ENCODE peak calls at places on chromosomes 6 and 20, in four cellular contexts. K is PC-3, I is H9, U is fibroblast of lung. W is an unnamed sample.
A peak's percentile ranks its signal among the peaks of the same experiment; 100 is the strongest.

GRCh38 chr6:52394251-52394666 is 25.9 kb upstream of the EFHC1 start:
- DNase-seq in K (no peak), I (no peak), U (no peak), W (no peak)

GRCh38 chr6:157579467-157580031 is 198.6 kb downstream of the ZDHHC14 start:
- DNase-seq in K (peak; percentile 52), I (no peak), U (no peak), W (no peak)

GRCh38 chr20:10902174-10902573 is 228.4 kb upstream of the JAG1 start:
- DNase-seq in K (no peak), I (no peak), U (no peak), W (no peak)

GRCh38 chr6:21947751-21948386 is 349.0 kb downstream of the PRL start:
- DNase-seq in K (peak; percentile 68), I (no peak), U (no peak), W (peak; percentile 49)

GRCh38 chr6:113959235-113959634 is 11.7 kb downstream of the HDAC2 start:
- DNase-seq in K (no peak), I (no peak), U (no peak), W (no peak)

GRCh38 chr6:4582506-4582905 is 193.7 kb upstream of the CDYL start:
- DNase-seq in K (no peak), I (no peak), U (peak; percentile 88), W (no peak)

GRCh38 chr6:117449549-117450439 is 24.1 kb upstream of the ROS1 start:
- DNase-seq in K (peak; percentile 77), I (peak; percentile 46), U (peak; percentile 88), W (peak; percentile 67)

GRCh38 chr6:33896391-33897192 is 92.8 kb upstream of the MLN start:
- DNase-seq in K (peak; percentile 4), I (no peak), U (peak; percentile 3), W (no peak)

GRCh38 chr6:13519839-13520238 is 32.4 kb upstream of the GFOD1 start:
- DNase-seq in K (no peak), I (no peak), U (no peak), W (no peak)

GRCh38 chr6:73585566-73586415 is 65.0 kb upstream of the EEF1A1 start:
- DNase-seq in K (peak; percentile 72), I (peak; percentile 48), U (peak; percentile 83), W (peak; percentile 65)

GRCh38 chr6:5443491-5443890 is 182.2 kb downstream of the FARS2 start:
- DNase-seq in K (no peak), I (no peak), U (no peak), W (no peak)

GRCh38 chr6:13776602-13777001 is 37.8 kb downstream of the MCUR1 start:
- DNase-seq in K (no peak), I (no peak), U (no peak), W (no peak)

GRCh38 chr6:44416103-44416502 is 28.6 kb downstream of the CDC5L start:
- DNase-seq in K (peak; percentile 52), I (no peak), U (peak; percentile 43), W (no peak)

GRCh38 chr20:33443006-33443511 is 504 bp downstream of the SNTA1 start:
- DNase-seq in K (no peak), I (no peak), U (no peak), W (no peak)

GRCh38 chr6:63802606-63803206 is 167.1 kb downstream of the PHF3 start:
- DNase-seq in K (peak; percentile 51), I (no peak), U (peak; percentile 65), W (no peak)

GRCh38 chr6:1607236-1607556 is 2.5 kb upstream of the FOXC1 start:
- DNase-seq in K (no peak), I (no peak), U (peak; percentile 28), W (no peak)

GRCh38 chr20:845226-845868 is 11.8 kb downstream of the FAM110A start:
- DNase-seq in K (no peak), I (no peak), U (no peak), W (no peak)

GRCh38 chr20:19265646-19266374 is 53.4 kb downstream of the SLC24A3 start:
- DNase-seq in K (no peak), I (peak; percentile 87), U (no peak), W (peak; percentile 63)

GRCh38 chr6:31702421-31702818 is 704 bp downstream of the ABHD16A start:
- DNase-seq in K (peak; percentile 8), I (no peak), U (no peak), W (no peak)

GRCh38 chr20:46583411-46584214 is 33.2 kb upstream of the OCSTAMP start:
- DNase-seq in K (no peak), I (peak; percentile 86), U (no peak), W (no peak)

GRCh38 chr20:43839793-43840199 is 74.9 kb upstream of the TOX2 start:
- DNase-seq in K (peak; percentile 51), I (no peak), U (no peak), W (no peak)

GRCh38 chr6:168196385-168196860 is 117.4 kb upstream of the FRMD1 start:
- DNase-seq in K (peak; percentile 38), I (peak; percentile 18), U (no peak), W (no peak)

GRCh38 chr6:12483712-12484111 is 193.6 kb downstream of the EDN1 start:
- DNase-seq in K (peak; percentile 98), I (no peak), U (peak; percentile 49), W (no peak)

GRCh38 chr6:149934249-149935156 is 7.3 kb upstream of the ULBP2 start:
- DNase-seq in K (peak; percentile 83), I (no peak), U (peak; percentile 82), W (peak; percentile 49)

GRCh38 chr6:132380358-132380757 is 20.9 kb downstream of the MOXD1 start:
- DNase-seq in K (no peak), I (no peak), U (no peak), W (no peak)

GRCh38 chr6:140433072-140433471 is 1058.6 kb upstream of the CITED2 start:
- DNase-seq in K (no peak), I (no peak), U (no peak), W (no peak)

GRCh38 chr6:52368002-52368401 is 6.1 kb downstream of the PAQR8 start:
- DNase-seq in K (no peak), I (no peak), U (no peak), W (no peak)

GRCh38 chr6:28673800-28674671 is 148.4 kb downstream of the GPX5 start:
- DNase-seq in K (peak; percentile 92), I (peak; percentile 74), U (peak; percentile 78), W (no peak)

GRCh38 chr6:88823998-88824397 is 139.4 kb downstream of the RNGTT start:
- DNase-seq in K (peak; percentile 76), I (no peak), U (peak; percentile 32), W (no peak)

GRCh38 chr6:163416380-163416629 is 1.8 kb downstream of the QKI start:
- DNase-seq in K (no peak), I (no peak), U (no peak), W (no peak)
- H3K4me1 ChIP-seq in K (peaks cover 37% of the 10 kb centered on the region), I (peaks cover 2% of the 10 kb centered on the region), U (peaks cover 3% of the 10 kb centered on the region), W (peaks cover 31% of the 10 kb centered on the region)

GRCh38 chr6:127902933-127903332 is 2.1 kb upstream of the THEMIS start:
- DNase-seq in K (no peak), I (no peak), U (no peak), W (no peak)
- H3K9me3 ChIP-seq in K (no peaks in the 10 kb centered on the region), I (no peaks in the 10 kb centered on the region), U (no peaks in the 10 kb centered on the region), W (no peaks in the 10 kb centered on the region)

DNA sequence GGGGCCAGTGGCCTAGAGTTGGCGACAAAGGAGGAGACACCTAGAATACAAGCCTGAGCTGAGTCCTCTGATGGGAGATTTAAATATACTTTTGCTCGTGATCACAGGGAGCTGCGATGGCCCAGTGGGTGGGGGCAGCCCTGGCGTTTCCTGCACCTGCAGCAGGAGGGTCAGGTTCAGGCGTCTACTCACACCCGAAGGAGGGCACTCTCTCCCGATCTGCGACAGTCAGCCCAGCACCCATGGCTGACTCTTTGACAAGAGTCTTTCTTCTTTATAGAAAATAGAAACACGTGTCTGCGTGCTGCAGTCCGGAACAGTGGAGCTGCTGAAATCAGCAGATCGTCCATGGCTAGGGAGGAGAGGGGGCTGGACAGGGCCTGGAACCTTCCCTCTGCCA is 338.2 kb downstream of the CDH4 start:
- DNase-seq in K (no peak), I (no peak), U (no peak), W (no peak)
- H3K27me3 ChIP-seq in K (peaks cover 16% of the 10 kb centered on the region), I (no peaks in the 10 kb centered on the region), U (no peaks in the 10 kb centered on the region), W (no peaks in the 10 kb centered on the region)

GRCh38 chr6:112320561-112321300 is 26.4 kb upstream of the RFPL4B start:
- DNase-seq in K (no peak), I (no peak), U (no peak), W (no peak)
- H3K4me1 ChIP-seq in K (no peaks in the 10 kb centered on the region), I (no peaks in the 10 kb centered on the region), U (peaks cover 9% of the 10 kb centered on the region), W (no peaks in the 10 kb centered on the region)

GRCh38 chr20:56200456-56200855 is 48.1 kb upstream of the MC3R start:
- DNase-seq in K (peak; percentile 6), I (no peak), U (no peak), W (peak; percentile 30)
- H3K9me3 ChIP-seq in K (peaks cover 20% of the 10 kb centered on the region), I (peaks cover 76% of the 10 kb centered on the region), U (no peaks in the 10 kb centered on the region), W (peaks cover 19% of the 10 kb centered on the region)

GRCh38 chr6:37628611-37629320 is 68.9 kb downstream of the MDGA1 start:
- DNase-seq in K (peak; percentile 15), I (no peak), U (peak; percentile 37), W (no peak)
- H3K27me3 ChIP-seq in K (no peaks in the 10 kb centered on the region), I (no peaks in the 10 kb centered on the region), U (no peaks in the 10 kb centered on the region), W (no peaks in the 10 kb centered on the region)

DNA sequence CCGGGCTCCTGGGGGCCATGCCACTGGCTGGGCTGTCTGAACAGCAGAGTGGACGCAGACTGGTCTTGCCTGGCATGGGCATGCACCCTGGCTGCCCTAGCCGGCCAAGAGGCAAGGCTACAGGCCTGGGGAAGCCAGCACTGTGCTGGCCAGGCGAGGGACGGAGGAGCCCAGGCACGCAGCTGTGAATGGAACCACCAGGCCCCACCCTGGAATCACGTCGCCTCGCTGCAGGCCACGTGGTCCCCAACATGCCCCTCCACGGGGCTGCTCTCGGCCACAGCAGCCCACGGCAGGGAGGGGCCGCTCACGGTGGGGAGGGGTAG is 4.0 kb downstream of the UCKL1 start:
- DNase-seq in K (no peak), I (no peak), U (no peak), W (no peak)
- H3K4me1 ChIP-seq in K (peaks cover 36% of the 10 kb centered on the region), I (no peaks in the 10 kb centered on the region), U (peaks cover 40% of the 10 kb centered on the region), W (peaks cover 18% of the 10 kb centered on the region)

DNA sequence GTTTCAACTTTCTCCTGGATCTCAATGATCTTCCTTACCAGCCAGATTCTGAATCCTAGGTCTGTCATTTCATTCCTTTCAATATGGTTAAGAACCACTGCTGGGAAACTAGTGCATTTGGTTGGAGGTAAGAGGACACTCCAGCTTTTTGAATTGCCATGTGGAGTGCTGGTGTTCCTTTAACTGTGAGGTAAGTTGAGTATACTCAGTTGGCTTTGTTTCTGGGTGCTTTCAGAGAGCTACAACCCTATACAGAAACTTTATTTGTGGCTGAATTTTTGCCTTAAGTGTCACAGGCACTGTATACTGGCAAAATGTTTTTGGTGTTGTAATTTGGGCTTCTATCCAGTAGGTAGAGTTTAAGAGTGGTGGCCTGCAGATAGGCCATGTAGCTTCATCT is 175.8 kb downstream of the TBC1D32 start:
- DNase-seq in K (no peak), I (no peak), U (no peak), W (no peak)
- H3K9me3 ChIP-seq in K (no peaks in the 10 kb centered on the region), I (no peaks in the 10 kb centered on the region), U (no peaks in the 10 kb centered on the region), W (no peaks in the 10 kb centered on the region)